ENCODE peak calls at places on chromosomes 16 and 17, in six cellular contexts. One of them, this sample, is unnamed.
A peak's percentile ranks its signal among the peaks of the same experiment; 100 is the strongest.

GRCh38 chr16:88083582-88083981 is 132.3 kb downstream of the BANP start:
- DNase-seq in ovary: no peak
- DNase-seq in left ventricle myocardium inferior: no peak
- DNase-seq in adrenal gland: no peak
- DNase-seq in testis: no peak
- DNase-seq in AG04449: no peak
- DNase-seq in this sample: no peak

GRCh38 chr17:71649986-71650385 is 470.8 kb upstream of the SOX9 start:
- DNase-seq in ovary: no peak
- DNase-seq in left ventricle myocardium inferior: no peak
- DNase-seq in adrenal gland: no peak
- DNase-seq in testis: no peak
- DNase-seq in AG04449: no peak
- DNase-seq in this sample: no peak

GRCh38 chr16:814974-815373 is 14.4 kb upstream of the GNG13 start:
- DNase-seq in ovary: no peak
- DNase-seq in left ventricle myocardium inferior: no peak
- DNase-seq in adrenal gland: no peak
- DNase-seq in testis: no peak
- DNase-seq in AG04449: peak; percentile 29
- DNase-seq in this sample: no peak

GRCh38 chr16:1543085-1543896 is 9.8 kb downstream of the TMEM204 start:
- DNase-seq in ovary: peak; percentile 37
- DNase-seq in left ventricle myocardium inferior: peak; percentile 78
- DNase-seq in adrenal gland: peak; percentile 70
- DNase-seq in testis: peak; percentile 37
- DNase-seq in AG04449: no peak
- DNase-seq in this sample: peak; percentile 73

GRCh38 chr16:50841081-50841886 is 99.4 kb downstream of the CYLD start:
- DNase-seq in ovary: no peak
- DNase-seq in left ventricle myocardium inferior: no peak
- DNase-seq in adrenal gland: peak; percentile 73
- DNase-seq in testis: peak; percentile 42
- DNase-seq in AG04449: no peak
- DNase-seq in this sample: peak; percentile 58

GRCh38 chr16:53612003-53612402 is 91.7 kb downstream of the RPGRIP1L start:
- DNase-seq in ovary: no peak
- DNase-seq in left ventricle myocardium inferior: no peak
- DNase-seq in adrenal gland: no peak
- DNase-seq in testis: no peak
- DNase-seq in AG04449: no peak
- DNase-seq in this sample: no peak

GRCh38 chr16:67027046-67027445 is 1.9 kb upstream of the CBFB start:
- DNase-seq in ovary: no peak
- DNase-seq in left ventricle myocardium inferior: no peak
- DNase-seq in adrenal gland: peak; percentile 44
- DNase-seq in testis: peak; percentile 14
- DNase-seq in AG04449: no peak
- DNase-seq in this sample: no peak

GRCh38 chr17:17030515-17031211 is 11.6 kb upstream of the MPRIP start:
- DNase-seq in ovary: no peak
- DNase-seq in left ventricle myocardium inferior: no peak
- DNase-seq in adrenal gland: no peak
- DNase-seq in testis: no peak
- DNase-seq in AG04449: no peak
- DNase-seq in this sample: no peak

GRCh38 chr17:34542700-34543336 is 36.6 kb upstream of the TMEM132E start:
- DNase-seq in ovary: peak; percentile 24
- DNase-seq in left ventricle myocardium inferior: no peak
- DNase-seq in adrenal gland: peak; percentile 40
- DNase-seq in testis: peak; percentile 83
- DNase-seq in AG04449: no peak
- DNase-seq in this sample: peak; percentile 42

GRCh38 chr17:63974594-63975192 is 2.0 kb upstream of the SCN4A start:
- DNase-seq in ovary: no peak
- DNase-seq in left ventricle myocardium inferior: no peak
- DNase-seq in adrenal gland: no peak
- DNase-seq in testis: no peak
- DNase-seq in AG04449: no peak
- DNase-seq in this sample: no peak

GRCh38 chr16:87457051-87457611 is 35.7 kb downstream of the ZCCHC14 start:
- DNase-seq in ovary: no peak
- DNase-seq in left ventricle myocardium inferior: no peak
- DNase-seq in adrenal gland: no peak
- DNase-seq in testis: no peak
- DNase-seq in AG04449: no peak
- DNase-seq in this sample: no peak

GRCh38 chr16:30155188-30155587 is 28.2 kb upstream of the CORO1A start:
- DNase-seq in ovary: no peak
- DNase-seq in left ventricle myocardium inferior: no peak
- DNase-seq in adrenal gland: no peak
- DNase-seq in testis: no peak
- DNase-seq in AG04449: no peak
- DNase-seq in this sample: no peak

GRCh38 chr17:46949291-46950174 is 26.6 kb downstream of the GOSR2 start:
- DNase-seq in ovary: no peak
- DNase-seq in left ventricle myocardium inferior: no peak
- DNase-seq in adrenal gland: no peak
- DNase-seq in testis: no peak
- DNase-seq in AG04449: no peak
- DNase-seq in this sample: no peak

GRCh38 chr16:85112364-85112763 is at the start of gene CIBAR2:
- DNase-seq in ovary: no peak
- DNase-seq in left ventricle myocardium inferior: no peak
- DNase-seq in adrenal gland: no peak
- DNase-seq in testis: no peak
- DNase-seq in AG04449: no peak
- DNase-seq in this sample: no peak

GRCh38 chr17:80539022-80539421 is 5.6 kb upstream of the RPTOR start:
- DNase-seq in ovary: no peak
- DNase-seq in left ventricle myocardium inferior: no peak
- DNase-seq in adrenal gland: no peak
- DNase-seq in testis: no peak
- DNase-seq in AG04449: no peak
- DNase-seq in this sample: no peak

GRCh38 chr16:56013962-56014552 is 138.9 kb upstream of the CES5A start:
- DNase-seq in ovary: no peak
- DNase-seq in left ventricle myocardium inferior: peak; percentile 44
- DNase-seq in adrenal gland: peak; percentile 17
- DNase-seq in testis: peak; percentile 68
- DNase-seq in AG04449: no peak
- DNase-seq in this sample: no peak

GRCh38 chr17:45809484-45809883 is 25.4 kb downstream of the CRHR1 start:
- DNase-seq in ovary: no peak
- DNase-seq in left ventricle myocardium inferior: no peak
- DNase-seq in adrenal gland: no peak
- DNase-seq in testis: no peak
- DNase-seq in AG04449: no peak
- DNase-seq in this sample: no peak

GRCh38 chr17:30366536-30366935 is 12.2 kb upstream of the CPD start:
- DNase-seq in ovary: no peak
- DNase-seq in left ventricle myocardium inferior: no peak
- DNase-seq in adrenal gland: no peak
- DNase-seq in testis: no peak
- DNase-seq in AG04449: no peak
- DNase-seq in this sample: no peak

GRCh38 chr17:65730711-65731169 is 169.3 kb upstream of the AXIN2 start:
- DNase-seq in ovary: peak; percentile 20
- DNase-seq in left ventricle myocardium inferior: no peak
- DNase-seq in adrenal gland: peak; percentile 69
- DNase-seq in testis: peak; percentile 17
- DNase-seq in AG04449: no peak
- DNase-seq in this sample: no peak

GRCh38 chr17:80889897-80890550 is 101.6 kb upstream of the CHMP6 start:
- DNase-seq in ovary: no peak
- DNase-seq in left ventricle myocardium inferior: no peak
- DNase-seq in adrenal gland: no peak
- DNase-seq in testis: no peak
- DNase-seq in AG04449: no peak
- DNase-seq in this sample: no peak

GRCh38 chr17:64662774-64663367 is 764 bp upstream of the SMURF2 start:
- DNase-seq in ovary: no peak
- DNase-seq in left ventricle myocardium inferior: no peak
- DNase-seq in adrenal gland: no peak
- DNase-seq in testis: no peak
- DNase-seq in AG04449: no peak
- DNase-seq in this sample: no peak

GRCh38 chr17:41647038-41647813 is 22.9 kb upstream of the KRT17 start:
- DNase-seq in ovary: no peak
- DNase-seq in left ventricle myocardium inferior: no peak
- DNase-seq in adrenal gland: no peak
- DNase-seq in testis: no peak
- DNase-seq in AG04449: no peak
- DNase-seq in this sample: no peak

GRCh38 chr16:3138823-3139426 is 4.1 kb downstream of the ZNF213 start:
- DNase-seq in ovary: no peak
- DNase-seq in left ventricle myocardium inferior: no peak
- DNase-seq in adrenal gland: no peak
- DNase-seq in testis: no peak
- DNase-seq in AG04449: no peak
- DNase-seq in this sample: no peak

GRCh38 chr16:23024044-23024443 is 125.2 kb downstream of the USP31 start:
- DNase-seq in ovary: no peak
- DNase-seq in left ventricle myocardium inferior: no peak
- DNase-seq in adrenal gland: no peak
- DNase-seq in testis: no peak
- DNase-seq in AG04449: no peak
- DNase-seq in this sample: no peak

GRCh38 chr16:23026777-23027362 is 122.4 kb downstream of the USP31 start:
- DNase-seq in ovary: no peak
- DNase-seq in left ventricle myocardium inferior: no peak
- DNase-seq in adrenal gland: no peak
- DNase-seq in testis: peak; percentile 33
- DNase-seq in AG04449: no peak
- DNase-seq in this sample: no peak

GRCh38 chr16:23027386-23027785 is 121.9 kb downstream of the USP31 start:
- DNase-seq in ovary: no peak
- DNase-seq in left ventricle myocardium inferior: no peak
- DNase-seq in adrenal gland: no peak
- DNase-seq in testis: no peak
- DNase-seq in AG04449: no peak
- DNase-seq in this sample: no peak

GRCh38 chr16:23030001-23030400 is 119.3 kb downstream of the USP31 start:
- DNase-seq in ovary: no peak
- DNase-seq in left ventricle myocardium inferior: no peak
- DNase-seq in adrenal gland: no peak
- DNase-seq in testis: no peak
- DNase-seq in AG04449: no peak
- DNase-seq in this sample: no peak

DNA sequence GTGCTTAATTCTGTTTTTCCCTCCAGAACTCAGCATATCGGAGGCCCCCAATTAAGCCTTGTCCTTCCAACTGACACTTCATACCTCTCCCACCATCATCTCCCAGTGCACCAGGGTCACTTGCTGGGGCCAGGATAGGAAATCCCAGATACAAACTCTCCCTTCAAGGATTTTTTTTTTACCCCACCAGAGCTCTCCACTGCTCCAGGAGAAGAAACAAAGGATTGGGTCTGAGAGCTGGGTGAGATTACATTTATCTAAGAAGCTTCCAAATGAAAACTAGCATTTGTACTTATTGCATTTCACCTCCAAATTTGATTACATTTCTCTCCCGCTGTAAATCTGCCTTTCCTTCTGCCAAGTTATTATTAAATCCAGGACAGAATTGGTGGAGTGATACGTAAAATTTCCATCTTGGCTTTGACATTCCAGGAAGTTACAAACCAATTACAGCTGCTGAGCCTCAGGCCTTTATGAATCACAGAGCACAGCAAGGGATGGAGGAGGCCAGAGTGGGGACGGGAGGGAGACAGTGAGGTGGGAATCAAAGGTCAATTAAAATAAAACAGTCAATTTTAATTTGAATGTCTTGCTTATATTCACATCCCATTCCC is 123.5 kb downstream of the USP31 start:
- DNase-seq in ovary: no peak
- DNase-seq in left ventricle myocardium inferior: no peak
- DNase-seq in adrenal gland: no peak
- DNase-seq in testis: no peak
- DNase-seq in AG04449: no peak
- DNase-seq in this sample: no peak
- TF ChIP-seq CTCF in ovary: no peak
- TF ChIP-seq CTCF in left ventricle myocardium inferior: no peak
- TF ChIP-seq CTCF in adrenal gland: no peak
- TF ChIP-seq CTCF in testis: no peak
- TF ChIP-seq CTCF in AG04449: no peak
- TF ChIP-seq CTCF in this sample: no peak

GRCh38 chr17:20200016-20200788 is 191.0 kb downstream of the SPECC1 start:
- DNase-seq in ovary: no peak
- DNase-seq in left ventricle myocardium inferior: no peak
- DNase-seq in adrenal gland: no peak
- DNase-seq in testis: no peak
- DNase-seq in AG04449: no peak
- DNase-seq in this sample: no peak
- TF ChIP-seq CTCF in ovary: no peak
- TF ChIP-seq CTCF in left ventricle myocardium inferior: no peak
- TF ChIP-seq CTCF in adrenal gland: no peak
- TF ChIP-seq CTCF in testis: no peak
- TF ChIP-seq CTCF in AG04449: no peak
- TF ChIP-seq CTCF in this sample: no peak

GRCh38 chr17:78307887-78308633 is 51.8 kb downstream of the SOCS3 start:
- DNase-seq in ovary: peak; percentile 77
- DNase-seq in left ventricle myocardium inferior: no peak
- DNase-seq in adrenal gland: peak; percentile 88
- DNase-seq in testis: peak; percentile 38
- DNase-seq in AG04449: no peak
- DNase-seq in this sample: no peak
- TF ChIP-seq CTCF in ovary: peak; percentile 9
- TF ChIP-seq CTCF in left ventricle myocardium inferior: no peak
- TF ChIP-seq CTCF in adrenal gland: peak; percentile 43
- TF ChIP-seq CTCF in testis: peak; percentile 20
- TF ChIP-seq CTCF in AG04449: no peak
- TF ChIP-seq CTCF in this sample: no peak

GRCh38 chr17:74573169-74573568 is 5.9 kb upstream of the CD300H start:
- DNase-seq in ovary: no peak
- DNase-seq in left ventricle myocardium inferior: no peak
- DNase-seq in adrenal gland: no peak
- DNase-seq in testis: no peak
- DNase-seq in AG04449: no peak
- DNase-seq in this sample: no peak
- TF ChIP-seq CTCF in ovary: no peak
- TF ChIP-seq CTCF in left ventricle myocardium inferior: no peak
- TF ChIP-seq CTCF in adrenal gland: no peak
- TF ChIP-seq CTCF in testis: no peak
- TF ChIP-seq CTCF in AG04449: no peak
- TF ChIP-seq CTCF in this sample: no peak

GRCh38 chr16:27671410-27671809 is 121.5 kb downstream of the KATNIP start:
- DNase-seq in ovary: no peak
- DNase-seq in left ventricle myocardium inferior: no peak
- DNase-seq in adrenal gland: no peak
- DNase-seq in testis: no peak
- DNase-seq in AG04449: no peak
- DNase-seq in this sample: no peak
- TF ChIP-seq CTCF in ovary: no peak
- TF ChIP-seq CTCF in left ventricle myocardium inferior: no peak
- TF ChIP-seq CTCF in adrenal gland: no peak
- TF ChIP-seq CTCF in testis: no peak
- TF ChIP-seq CTCF in AG04449: no peak
- TF ChIP-seq CTCF in this sample: no peak

GRCh38 chr16:20740007-20740883 is 1.4 kb downstream of the THUMPD1 start:
- DNase-seq in ovary: no peak
- DNase-seq in left ventricle myocardium inferior: no peak
- DNase-seq in adrenal gland: no peak
- DNase-seq in testis: no peak
- DNase-seq in AG04449: no peak
- DNase-seq in this sample: peak; percentile 17
- TF ChIP-seq CTCF in ovary: no peak
- TF ChIP-seq CTCF in left ventricle myocardium inferior: peak; percentile 44
- TF ChIP-seq CTCF in adrenal gland: no peak
- TF ChIP-seq CTCF in testis: peak; percentile 29
- TF ChIP-seq CTCF in AG04449: peak; percentile 21
- TF ChIP-seq CTCF in this sample: peak; percentile 44

This sample was measured in GM13977.